ENCODE peak calls at places on chromosome 11, in seven cellular contexts. E is upper lobe of left lung, X is fibroblast of lung, I is testis, L is fibroblast of pulmonary artery, T is GM12865, W is neural progenitor cell. C is an unnamed sample.

GRCh38 chr11:74157169-74157568 is 13.6 kb downstream of the C2CD3 start:
- DNase-seq in E (no peak), X (peak; percentile 44), I (no peak), L (no peak), T (no peak), W (no peak), C (no peak)

GRCh38 chr11:65945430-65945911 is at the start of gene TSGA10IP:
- DNase-seq in E (no peak), X (no peak), I (no peak), L (no peak), T (no peak), W (peak; percentile 82), C (no peak)

GRCh38 chr11:88414385-88414861 is 76.9 kb upstream of the CTSC start:
- DNase-seq in E (peak; percentile 64), X (peak; percentile 78), I (peak; percentile 42), L (peak; percentile 94), T (no peak), W (no peak), C (peak; percentile 60)

GRCh38 chr11:78666675-78667129 is 92.0 kb upstream of the NARS2 start:
- DNase-seq in E (no peak), X (peak; percentile 49), I (no peak), L (peak; percentile 27), T (no peak), W (no peak), C (no peak)

GRCh38 chr11:69297926-69298777 is 4.2 kb downstream of the MYEOV start:
- DNase-seq in E (peak; percentile 95), X (peak; percentile 88), I (peak; percentile 49), L (peak; percentile 73), T (peak; percentile 95), W (no peak), C (no peak)

GRCh38 chr11:77082838-77083552 is 16.2 kb downstream of the CAPN5 start:
- DNase-seq in E (peak; percentile 50), X (peak; percentile 26), I (peak; percentile 73), L (peak; percentile 72), T (no peak), W (no peak), C (no peak)

GRCh38 chr11:127632971-127633680 is 632.6 kb upstream of the KIRREL3 start:
- DNase-seq in E (no peak), X (no peak), I (no peak), L (no peak), T (no peak), W (no peak), C (no peak)

GRCh38 chr11:57364851-57365660 is 15.9 kb downstream of the PRG3 start:
- DNase-seq in E (no peak), X (no peak), I (no peak), L (no peak), T (no peak), W (peak; percentile 32), C (no peak)

GRCh38 chr11:29629281-29629680 is 387.5 kb downstream of the KCNA4 start:
- DNase-seq in E (no peak), X (no peak), I (no peak), L (peak; percentile 15), T (no peak), W (peak; percentile 8), C (no peak)

GRCh38 chr11:78449866-78450265 is 32.2 kb upstream of the GAB2 start:
- DNase-seq in E (no peak), X (peak; percentile 43), I (no peak), L (peak; percentile 13), T (no peak), W (no peak), C (peak; percentile 16)

GRCh38 chr11:70537576-70538571 is 139.5 kb downstream of the CTTN start:
- DNase-seq in E (no peak), X (no peak), I (no peak), L (no peak), T (no peak), W (no peak), C (no peak)

GRCh38 chr11:76666830-76667229 is 3.7 kb downstream of the LRRC32 start:
- DNase-seq in E (no peak), X (no peak), I (no peak), L (no peak), T (no peak), W (no peak), C (no peak)

GRCh38 chr11:41498726-41499125 is 39.3 kb upstream of the LRRC4C start:
- DNase-seq in E (no peak), X (no peak), I (no peak), L (peak; percentile 51), T (peak; percentile 1), W (no peak), C (no peak)

GRCh38 chr11:48307760-48308386 is 1.9 kb downstream of the OR4S1 start:
- DNase-seq in E (peak; percentile 31), X (peak; percentile 19), I (peak; percentile 77), L (peak; percentile 59), T (peak; percentile 74), W (peak; percentile 39), C (no peak)

GRCh38 chr11:125273519-125274000 is 109.0 kb downstream of the PKNOX2 start:
- DNase-seq in E (no peak), X (no peak), I (no peak), L (no peak), T (no peak), W (no peak), C (no peak)

GRCh38 chr11:64743591-64744543 is at the start of gene RASGRP2:
- DNase-seq in E (peak; percentile 90), X (no peak), I (peak; percentile 82), L (peak; percentile 32), T (peak; percentile 67), W (peak; percentile 58), C (no peak)

GRCh38 chr11:113435190-113435968 is 39.8 kb downstream of the DRD2 start:
- DNase-seq in E (no peak), X (no peak), I (no peak), L (no peak), T (no peak), W (no peak), C (no peak)

GRCh38 chr11:69032833-69033232 is 15.9 kb upstream of the TPCN2 start:
- DNase-seq in E (no peak), X (no peak), I (no peak), L (no peak), T (no peak), W (no peak), C (no peak)

GRCh38 chr11:107799245-107799859 is 59.2 kb downstream of the SLC35F2 start:
- DNase-seq in E (peak; percentile 66), X (peak; percentile 70), I (peak; percentile 87), L (peak; percentile 75), T (peak; percentile 76), W (peak; percentile 68), C (no peak)

GRCh38 chr11:121282886-121283502 is 9.6 kb upstream of the SC5D start:
- DNase-seq in E (no peak), X (no peak), I (no peak), L (no peak), T (peak; percentile 57), W (no peak), C (no peak)
- H3K4me3 ChIP-seq in E (no peak overlapping the region), X (no peak overlapping the region), I (no peak overlapping the region), L (no peak overlapping the region), T (no peak overlapping the region), W (no peak overlapping the region), C (no peak overlapping the region)

GRCh38 chr11:133619397-133619796 is 87.1 kb upstream of the OPCML start:
- DNase-seq in E (no peak), X (no peak), I (no peak), L (no peak), T (no peak), W (peak; percentile 15), C (no peak)

GRCh38 chr11:133619973-133620372 is 87.7 kb upstream of the OPCML start:
- DNase-seq in E (no peak), X (no peak), I (no peak), L (no peak), T (peak; percentile 16), W (peak; percentile 24), C (no peak)

DNA sequence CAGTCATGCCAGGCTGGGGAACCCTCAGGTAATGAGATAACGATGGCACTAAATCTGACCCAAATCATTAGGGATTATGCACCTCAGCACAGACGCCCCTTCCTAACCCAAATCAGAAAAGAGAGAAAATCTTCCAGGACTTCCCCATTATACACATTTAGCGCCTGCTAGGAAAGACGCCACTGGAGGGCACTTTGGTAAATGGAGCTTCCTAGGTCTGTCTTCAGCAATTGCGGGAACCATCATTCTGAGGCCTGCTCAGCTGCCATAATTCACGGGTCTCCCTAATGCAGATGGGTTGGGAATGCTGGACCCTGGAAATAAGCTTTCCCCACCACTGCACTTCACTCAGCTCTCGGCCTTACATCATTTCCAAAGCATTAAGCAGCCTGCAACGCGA is 86.2 kb upstream of the OPCML start:
- DNase-seq in E (no peak), X (no peak), I (no peak), L (no peak), T (no peak), W (no peak), C (no peak)
- TF ChIP-seq CTCF in E (no peak), X (no peak), I (no peak), L (no peak), T (no peak), W (no peak), C (no peak)

GRCh38 chr11:1303196-1303821 is 6.1 kb downstream of the TOLLIP start:
- DNase-seq in E (peak; percentile 34), X (no peak), I (no peak), L (no peak), T (no peak), W (peak; percentile 57), C (no peak)

GRCh38 chr11:1302461-1303073 is 6.9 kb downstream of the TOLLIP start:
- DNase-seq in E (no peak), X (no peak), I (peak; percentile 38), L (no peak), T (no peak), W (no peak), C (no peak)

GRCh38 chr11:1301220-1302000 is 8.0 kb downstream of the TOLLIP start:
- DNase-seq in E (no peak), X (no peak), I (peak; percentile 14), L (no peak), T (no peak), W (no peak), C (no peak)

GRCh38 chr11:1300569-1301187 is 8.8 kb downstream of the TOLLIP start:
- DNase-seq in E (no peak), X (no peak), I (peak; percentile 13), L (no peak), T (no peak), W (no peak), C (no peak)

GRCh38 chr11:1302041-1302460 is 7.4 kb downstream of the TOLLIP start:
- DNase-seq in E (no peak), X (no peak), I (peak; percentile 15), L (no peak), T (no peak), W (no peak), C (no peak)
- H3K4me3 ChIP-seq in E (no peak overlapping the region), X (no peak overlapping the region), I (no peak overlapping the region), L (no peak overlapping the region), T (no peak overlapping the region), W (no peak overlapping the region), C (no peak overlapping the region)

GRCh38 chr11:131512228-131512627 is 141.8 kb downstream of the NTM start:
- DNase-seq in E (no peak), X (no peak), I (no peak), L (no peak), T (no peak), W (no peak), C (no peak)

GRCh38 chr11:131506376-131506775 is 136.0 kb downstream of the NTM start:
- DNase-seq in E (no peak), X (no peak), I (no peak), L (no peak), T (no peak), W (no peak), C (no peak)

GRCh38 chr11:131514062-131514461 is 143.6 kb downstream of the NTM start:
- DNase-seq in E (no peak), X (no peak), I (no peak), L (no peak), T (no peak), W (no peak), C (no peak)

GRCh38 chr11:131510662-131511061 is 140.2 kb downstream of the NTM start:
- DNase-seq in E (no peak), X (no peak), I (no peak), L (no peak), T (no peak), W (no peak), C (no peak)

GRCh38 chr11:131511794-131512193 is 141.4 kb downstream of the NTM start:
- DNase-seq in E (peak; percentile 45), X (no peak), I (peak; percentile 41), L (no peak), T (peak; percentile 40), W (peak; percentile 72), C (no peak)
- TF ChIP-seq CTCF in E (no peak), X (peak; percentile 45), I (peak; percentile 35), L (peak; percentile 22), T (peak; percentile 55), W (peak; percentile 82), C (peak; percentile 69)

C was measured in retinal pigment epithelial cell.